ENCODE peak calls at places on chromosome 20, in eight cellular contexts. J is hepatocyte, C is RWPE1, Y is transverse colon, P is neural progenitor cell, W is prostate gland, R is body of pancreas, X is ascending aorta. Z is an unnamed sample.

GRCh38 chr20:37574199-37574890 is 46.7 kb upstream of the BLCAP start:
- DNase-seq in J (no peak), C (no peak), Y (no peak), P (no peak), W (no peak), R (no peak), X (peak; percentile 35), Z (no peak)

GRCh38 chr20:61898405-61898804 is 167.3 kb downstream of the TAF4 start:
- DNase-seq in J (no peak), C (no peak), Y (no peak), P (no peak), W (no peak), R (no peak), X (no peak), Z (no peak)

GRCh38 chr20:13400453-13400852 is 179.4 kb downstream of the ISM1 start:
- DNase-seq in J (no peak), C (no peak), Y (no peak), P (no peak), W (no peak), R (no peak), X (no peak), Z (no peak)

GRCh38 chr20:15742076-15742475 is 831.2 kb downstream of the KIF16B start:
- DNase-seq in J (no peak), C (no peak), Y (no peak), P (no peak), W (no peak), R (no peak), X (no peak), Z (no peak)

GRCh38 chr20:64044484-64045247 is 4.8 kb downstream of the SOX18 start:
- DNase-seq in J (peak; percentile 56), C (peak; percentile 86), Y (no peak), P (no peak), W (no peak), R (no peak), X (no peak), Z (no peak)

GRCh38 chr20:4046311-4046924 is 31.1 kb upstream of the RNF24 start:
- DNase-seq in J (no peak), C (no peak), Y (no peak), P (peak; percentile 18), W (no peak), R (no peak), X (peak; percentile 35), Z (no peak)

GRCh38 chr20:9298906-9299305 is 215.5 kb upstream of the LAMP5 start:
- DNase-seq in J (no peak), C (no peak), Y (no peak), P (no peak), W (no peak), R (no peak), X (no peak), Z (no peak)

GRCh38 chr20:57205625-57206219 is 60.7 kb downstream of the BMP7 start:
- DNase-seq in J (peak; percentile 56), C (peak; percentile 95), Y (no peak), P (no peak), W (no peak), R (no peak), X (no peak), Z (no peak)

GRCh38 chr20:1302578-1303541 is 26.1 kb downstream of the SDCBP2 start:
- DNase-seq in J (no peak), C (peak; percentile 41), Y (no peak), P (no peak), W (no peak), R (no peak), X (no peak), Z (peak; percentile 83)

GRCh38 chr20:12053348-12053747 is 135.7 kb downstream of the BTBD3 start:
- DNase-seq in J (no peak), C (peak; percentile 57), Y (no peak), P (no peak), W (no peak), R (peak; percentile 20), X (no peak), Z (no peak)

GRCh38 chr20:62929051-62929538 is 2.8 kb upstream of the DIDO1 start:
- DNase-seq in J (peak; percentile 83), C (peak; percentile 90), Y (peak; percentile 81), P (peak; percentile 75), W (peak; percentile 54), R (peak; percentile 79), X (peak; percentile 72), Z (no peak)

GRCh38 chr20:51966296-51966971 is 164.1 kb upstream of the SALL4 start:
- DNase-seq in J (peak; percentile 75), C (peak; percentile 57), Y (peak; percentile 41), P (peak; percentile 83), W (peak; percentile 59), R (peak; percentile 61), X (no peak), Z (peak; percentile 61)

GRCh38 chr20:1292620-1293019 is 26.5 kb downstream of the SNPH start:
- DNase-seq in J (no peak), C (no peak), Y (no peak), P (no peak), W (no peak), R (no peak), X (no peak), Z (no peak)

GRCh38 chr20:6708010-6708409 is 59.5 kb upstream of the BMP2 start:
- DNase-seq in J (peak; percentile 72), C (peak; percentile 57), Y (peak; percentile 82), P (peak; percentile 41), W (peak; percentile 26), R (peak; percentile 80), X (peak; percentile 72), Z (no peak)

GRCh38 chr20:24138126-24138857 is 149.7 kb upstream of the GGTLC1 start:
- DNase-seq in J (no peak), C (no peak), Y (no peak), P (no peak), W (no peak), R (no peak), X (no peak), Z (no peak)

GRCh38 chr20:62461157-62461556 is 14.6 kb downstream of the GATA5 start:
- DNase-seq in J (no peak), C (no peak), Y (peak; percentile 27), P (no peak), W (peak; percentile 53), R (no peak), X (no peak), Z (no peak)

GRCh38 chr20:8330785-8331699 is 199.0 kb downstream of the PLCB1 start:
- DNase-seq in J (no peak), C (no peak), Y (no peak), P (no peak), W (no peak), R (no peak), X (no peak), Z (no peak)

GRCh38 chr20:45985573-45985972 is 13.6 kb upstream of the ZNF335 start:
- DNase-seq in J (no peak), C (no peak), Y (no peak), P (no peak), W (no peak), R (no peak), X (no peak), Z (peak; percentile 54)

GRCh38 chr20:45981261-45981660 is 9.3 kb upstream of the ZNF335 start:
- DNase-seq in J (no peak), C (no peak), Y (no peak), P (no peak), W (no peak), R (no peak), X (peak; percentile 34), Z (no peak)

GRCh38 chr20:45991616-45992015 is 17.1 kb upstream of the MMP9 start:
- DNase-seq in J (no peak), C (no peak), Y (no peak), P (no peak), W (no peak), R (no peak), X (no peak), Z (no peak)

GRCh38 chr20:45983279-45983743 is 11.3 kb upstream of the ZNF335 start:
- DNase-seq in J (no peak), C (no peak), Y (no peak), P (no peak), W (no peak), R (no peak), X (no peak), Z (no peak)

GRCh38 chr20:45987108-45987780 is 15.2 kb upstream of the ZNF335 start:
- DNase-seq in J (peak; percentile 83), C (peak; percentile 88), Y (peak; percentile 78), P (peak; percentile 88), W (peak; percentile 38), R (peak; percentile 74), X (no peak), Z (peak; percentile 88)
- TF ChIP-seq CTCF in J (peak; percentile 73), C (peak; percentile 95), Y (peak; percentile 81), P (peak; percentile 90), W (peak; percentile 27), R (peak; percentile 56), X (peak; percentile 63), Z (peak; percentile 95)

GRCh38 chr20:43541214-43541613 is 17.6 kb upstream of the SGK2 start:
- DNase-seq in J (no peak), C (peak; percentile 39), Y (no peak), P (no peak), W (no peak), R (no peak), X (no peak), Z (no peak)
- H3K27ac ChIP-seq in J (peak overlapping the region; percentile 33), C (no peak overlapping the region), Y (no peak overlapping the region), P (no peak overlapping the region), W (no peak overlapping the region), R (no peak overlapping the region), X (no peak overlapping the region), Z (no peak overlapping the region)

GRCh38 chr20:10475225-10475624 is 40.1 kb downstream of the SLX4IP start:
- DNase-seq in J (no peak), C (no peak), Y (no peak), P (no peak), W (no peak), R (no peak), X (no peak), Z (no peak)

GRCh38 chr20:10476319-10476724 is 41.2 kb downstream of the SLX4IP start:
- DNase-seq in J (no peak), C (no peak), Y (no peak), P (no peak), W (no peak), R (peak; percentile 37), X (no peak), Z (no peak)

GRCh38 chr20:10481671-10482070 is 46.6 kb downstream of the SLX4IP start:
- DNase-seq in J (no peak), C (no peak), Y (no peak), P (no peak), W (no peak), R (no peak), X (no peak), Z (no peak)

GRCh38 chr20:10478205-10478604 is 43.1 kb downstream of the SLX4IP start:
- DNase-seq in J (no peak), C (no peak), Y (no peak), P (no peak), W (no peak), R (no peak), X (no peak), Z (no peak)

GRCh38 chr20:10478930-10479329 is 43.8 kb downstream of the SLX4IP start:
- DNase-seq in J (no peak), C (no peak), Y (no peak), P (no peak), W (no peak), R (no peak), X (no peak), Z (no peak)
- TF ChIP-seq CTCF in J (no peak), C (no peak), Y (no peak), P (no peak), W (no peak), R (no peak), X (no peak), Z (peak; percentile 17)

DNA sequence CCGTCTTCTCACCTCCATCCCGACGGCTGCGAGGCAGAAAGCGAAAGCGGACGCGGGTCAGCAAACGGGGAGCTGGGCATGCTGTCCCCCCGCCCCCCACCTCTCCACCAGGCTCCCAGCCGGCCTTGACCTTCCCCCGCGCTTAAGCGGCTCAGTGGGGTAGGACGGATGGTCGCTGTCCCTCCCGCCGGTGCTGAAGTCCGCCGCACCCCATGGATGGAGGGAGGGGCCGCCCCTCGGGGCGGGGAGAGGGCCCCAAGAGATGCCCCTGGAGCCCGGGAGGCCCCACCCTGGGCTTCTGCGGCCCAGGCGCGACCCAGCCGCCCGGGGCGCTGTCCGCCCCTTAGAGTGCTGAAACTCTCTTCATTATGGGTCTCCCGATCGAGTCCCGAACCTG is at the start of gene KCNB1:
- DNase-seq in J (peak; percentile 93), C (peak; percentile 83), Y (peak; percentile 61), P (peak; percentile 96), W (peak; percentile 34), R (peak; percentile 40), X (peak; percentile 77), Z (peak; percentile 89)
- H3K27ac ChIP-seq in J (no peak within 1 kb of the TSS), C (no peak within 1 kb of the TSS), Y (peak within 1 kb of the TSS; percentile 73), P (no peak within 1 kb of the TSS), W (no peak within 1 kb of the TSS), R (no peak within 1 kb of the TSS), X (no peak within 1 kb of the TSS), Z (peak within 1 kb of the TSS; percentile 87)

Z was measured in WERI-Rb-1.